ENCODE peak calls at places on chromosomes 2 and 18, in seven cellular contexts. B is HFFc6; V is GM18507; K is hippocampal formation; Z is GM20000; G is stimulated activated CD4-positive, alpha-beta T cell treated with anti-CD3 and anti-CD28 coated beads, TNF-alpha, amount 100 ng/mL, for 1 hour; F is stimulated activated CD8-positive, alpha-beta memory T cell treated with anti-CD3 and anti-CD28 coated beads, Interleukin-15, amount 100 ng/mL, for 24 hours. X is an unnamed sample.

GRCh38 chr18:51028201-51028805 is 1.7 kb upstream of the SMAD4 start:
- DNase-seq in B (peak; percentile 28), V (no peak), K (no peak), Z (no peak), G (no peak), F (no peak), X (no peak)

GRCh38 chr2:25303517-25304338 is 38.0 kb downstream of the DNMT3A start:
- DNase-seq in B (no peak), V (no peak), K (no peak), Z (no peak), G (no peak), F (no peak), X (no peak)

GRCh38 chr2:174929786-174930185 is 75.4 kb downstream of the CHN1 start:
- DNase-seq in B (no peak), V (no peak), K (no peak), Z (no peak), G (no peak), F (no peak), X (no peak)

GRCh38 chr2:121386707-121387106 is 101.7 kb upstream of the TFCP2L1 start:
- DNase-seq in B (peak; percentile 46), V (no peak), K (no peak), Z (no peak), G (no peak), F (no peak), X (no peak)

GRCh38 chr2:46530571-46530970 is 51.2 kb downstream of the TMEM247 start:
- DNase-seq in B (no peak), V (no peak), K (no peak), Z (no peak), G (no peak), F (no peak), X (no peak)

GRCh38 chr2:62464608-62465007 is 41.4 kb downstream of the TMEM17 start:
- DNase-seq in B (no peak), V (no peak), K (no peak), Z (no peak), G (no peak), F (no peak), X (no peak)

GRCh38 chr2:101820519-101820918 is 123.0 kb downstream of the MAP4K4 start:
- DNase-seq in B (peak; percentile 87), V (no peak), K (no peak), Z (no peak), G (no peak), F (no peak), X (no peak)

GRCh38 chr18:43620936-43621335 is 343.6 kb upstream of the SYT4 start:
- DNase-seq in B (peak; percentile 21), V (no peak), K (peak; percentile 2), Z (peak; percentile 22), G (no peak), F (no peak), X (no peak)

GRCh38 chr2:53715568-53715967 is 52.0 kb upstream of the CHAC2 start:
- DNase-seq in B (no peak), V (no peak), K (no peak), Z (no peak), G (no peak), F (no peak), X (no peak)

GRCh38 chr2:216388046-216388884 is 16.0 kb upstream of the MARCHF4 start:
- DNase-seq in B (no peak), V (no peak), K (no peak), Z (no peak), G (no peak), F (no peak), X (no peak)

GRCh38 chr2:43790118-43790517 is 16.3 kb downstream of the DYNC2LI1 start:
- DNase-seq in B (no peak), V (no peak), K (no peak), Z (no peak), G (no peak), F (no peak), X (no peak)

GRCh38 chr2:46460241-46460921 is 19.0 kb upstream of the TMEM247 start:
- DNase-seq in B (no peak), V (no peak), K (peak; percentile 81), Z (no peak), G (no peak), F (no peak), X (no peak)

GRCh38 chr2:163347982-163348842 is 387.6 kb downstream of the FIGN start:
- DNase-seq in B (peak; percentile 79), V (no peak), K (peak; percentile 70), Z (no peak), G (no peak), F (no peak), X (no peak)

X was measured in GM12891.